ENCODE peak calls at places on chromosomes 16 and 17, in five cellular contexts. Y is left ventricle myocardium inferior, X is ascending aorta, W is spleen, K is tibial nerve. C is an unnamed sample.

GRCh38 chr17:39195568-39196160 is 1.8 kb downstream of the CACNB1 start:
- DNase-seq in Y (no peak), X (no peak), W (no peak), K (no peak), C (no peak)

GRCh38 chr16:29745126-29745852 is 501 bp downstream of the C16orf54 start:
- DNase-seq in Y (peak), X (no peak), W (peak), K (no peak), C (no peak)

GRCh38 chr16:20740007-20740883 is 1.4 kb downstream of the THUMPD1 start:
- DNase-seq in Y (no peak), X (no peak), W (no peak), K (no peak), C (no peak)

GRCh38 chr17:37055511-37055910 is 106.8 kb downstream of the AATF start:
- DNase-seq in Y (no peak), X (no peak), W (no peak), K (no peak), C (no peak)

GRCh38 chr17:48624544-48625501 is 1.3 kb downstream of the HOXB9 start:
- DNase-seq in Y (no peak), X (no peak), W (no peak), K (no peak), C (no peak)

GRCh38 chr16:10981697-10982216 is 37.4 kb downstream of the CLEC16A start:
- DNase-seq in Y (no peak), X (no peak), W (no peak), K (no peak), C (no peak)

GRCh38 chr17:71821512-71821911 is 299.3 kb upstream of the SOX9 start:
- DNase-seq in Y (no peak), X (no peak), W (no peak), K (no peak), C (no peak)

GRCh38 chr16:28125592-28125991 is 62.1 kb upstream of the GSG1L start:
- DNase-seq in Y (no peak), X (no peak), W (no peak), K (no peak), C (no peak)

GRCh38 chr17:66354981-66355380 is 52.6 kb downstream of the PRKCA start:
- DNase-seq in Y (no peak), X (no peak), W (no peak), K (no peak), C (no peak)

GRCh38 chr16:55632259-55632658 is 23.5 kb upstream of the SLC6A2 start:
- DNase-seq in Y (no peak), X (no peak), W (no peak), K (no peak), C (no peak)

GRCh38 chr16:49581630-49582298 is 208.2 kb downstream of the C16orf78 start:
- DNase-seq in Y (no peak), X (no peak), W (peak), K (no peak), C (peak)

GRCh38 chr17:61289408-61290385 is 109.9 kb upstream of the TBX2 start:
- DNase-seq in Y (no peak), X (no peak), W (no peak), K (no peak), C (no peak)

GRCh38 chr17:73141411-73141810 is 23.4 kb upstream of the SSTR2 start:
- DNase-seq in Y (no peak), X (no peak), W (no peak), K (no peak), C (no peak)

GRCh38 chr17:34720760-34721159 is 141.4 kb downstream of the TMEM132E start:
- DNase-seq in Y (no peak), X (no peak), W (no peak), K (no peak), C (no peak)

GRCh38 chr16:85654251-85655115 is 34.3 kb downstream of the GINS2 start:
- DNase-seq in Y (no peak), X (no peak), W (peak), K (no peak), C (peak)

GRCh38 chr16:77409311-77409710 is 25.5 kb downstream of the ADAMTS18 start:
- DNase-seq in Y (no peak), X (no peak), W (no peak), K (no peak), C (no peak)

GRCh38 chr16:85422374-85423185 is 190.5 kb upstream of the GSE1 start:
- DNase-seq in Y (peak), X (no peak), W (peak), K (no peak), C (no peak)

GRCh38 chr16:67471758-67472384 is 9.1 kb downstream of the ATP6V0D1 start:
- DNase-seq in Y (no peak), X (no peak), W (no peak), K (no peak), C (no peak)

GRCh38 chr16:87956169-87956770 is 5.0 kb downstream of the BANP start:
- DNase-seq in Y (peak), X (no peak), W (peak), K (no peak), C (no peak)

GRCh38 chr17:66379539-66379938 is 77.1 kb downstream of the PRKCA start:
- DNase-seq in Y (no peak), X (no peak), W (no peak), K (no peak), C (no peak)

GRCh38 chr17:45172541-45173286 is 11.0 kb downstream of the HEXIM2 start:
- DNase-seq in Y (peak), X (peak), W (peak), K (no peak), C (peak)

GRCh38 chr16:78045865-78046581 is 23.7 kb downstream of the CLEC3A start:
- DNase-seq in Y (peak), X (peak), W (peak), K (peak), C (peak)

GRCh38 chr16:60907645-60908044 is 1128.6 kb downstream of the CDH8 start:
- DNase-seq in Y (no peak), X (no peak), W (no peak), K (no peak), C (no peak)

GRCh38 chr16:48161906-48162305 is 6.1 kb upstream of the ABCC12 start:
- DNase-seq in Y (no peak), X (no peak), W (no peak), K (no peak), C (no peak)

GRCh38 chr17:50318551-50319310 is 27.2 kb upstream of the XYLT2 start:
- DNase-seq in Y (no peak), X (no peak), W (peak), K (no peak), C (no peak)

GRCh38 chr16:75337430-75337829 is 86.0 kb upstream of the BCAR1 start:
- DNase-seq in Y (no peak), X (no peak), W (no peak), K (no peak), C (no peak)

GRCh38 chr17:46003907-46004748 is 5.1 kb downstream of the STH start:
- DNase-seq in Y (peak), X (no peak), W (no peak), K (no peak), C (peak)

GRCh38 chr16:65988019-65988418 is 378.5 kb upstream of the CDH5 start:
- DNase-seq in Y (no peak), X (no peak), W (no peak), K (no peak), C (no peak)

GRCh38 chr17:42276609-42277341 is 584 bp upstream of the STAT5B start:
- DNase-seq in Y (peak), X (peak), W (peak), K (peak), C (peak)

GRCh38 chr17:74190807-74191206 is 12.7 kb upstream of the RPL38 start:
- DNase-seq in Y (no peak), X (no peak), W (peak), K (no peak), C (no peak)

GRCh38 chr16:14369734-14370598 is 260.1 kb downstream of the PARN start:
- DNase-seq in Y (peak), X (no peak), W (no peak), K (no peak), C (peak)

GRCh38 chr16:85181091-85181738 is 68.9 kb upstream of the CIBAR2 start:
- DNase-seq in Y (no peak), X (no peak), W (no peak), K (no peak), C (no peak)

GRCh38 chr17:3959295-3959899 is 4.8 kb downstream of the ATP2A3 start:
- DNase-seq in Y (no peak), X (no peak), W (no peak), K (no peak), C (no peak)

GRCh38 chr17:8892338-8892690 is 24.8 kb upstream of the PIK3R6 start:
- DNase-seq in Y (no peak), X (no peak), W (no peak), K (no peak), C (no peak)

GRCh38 chr17:8888704-8889302 is 21.3 kb upstream of the PIK3R6 start:
- DNase-seq in Y (no peak), X (no peak), W (no peak), K (no peak), C (no peak)

GRCh38 chr17:8893059-8893458 is 25.6 kb upstream of the PIK3R6 start:
- DNase-seq in Y (no peak), X (no peak), W (no peak), K (no peak), C (no peak)

GRCh38 chr17:8889458-8890210 is 22.2 kb upstream of the PIK3R6 start:
- DNase-seq in Y (no peak), X (no peak), W (no peak), K (no peak), C (no peak)

GRCh38 chr17:8890671-8891070 is 23.2 kb upstream of the PIK3R6 start:
- DNase-seq in Y (no peak), X (no peak), W (no peak), K (no peak), C (no peak)
- H3K27ac ChIP-seq in Y (no peak), X (no peak), W (no peak), K (no peak), C (no peak)

DNA sequence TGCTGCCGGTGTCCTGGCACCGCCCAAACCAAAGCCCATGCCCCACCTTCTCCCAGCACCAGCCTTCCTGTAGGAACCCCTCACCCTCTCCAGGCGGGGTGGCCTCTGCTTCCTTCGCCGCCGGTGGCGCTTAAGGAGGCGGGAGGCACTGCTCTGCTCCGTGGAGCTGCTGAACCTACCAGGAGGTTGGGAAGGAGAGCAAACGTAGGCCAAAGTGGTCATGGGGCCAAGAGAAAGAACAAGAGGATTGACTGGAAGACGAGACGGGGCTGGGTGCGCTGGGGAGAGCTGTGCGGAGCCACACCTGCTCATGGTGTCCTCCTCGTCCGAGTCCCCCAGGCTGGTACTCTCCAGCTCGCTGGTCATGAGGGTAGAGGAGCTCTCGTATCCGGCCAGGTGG is 4.8 kb downstream of the DVL2 start:
- DNase-seq in Y (no peak), X (no peak), W (no peak), K (no peak), C (no peak)
- H3K27ac ChIP-seq in Y (no peak), X (no peak), W (no peak), K (no peak), C (no peak)

DNA sequence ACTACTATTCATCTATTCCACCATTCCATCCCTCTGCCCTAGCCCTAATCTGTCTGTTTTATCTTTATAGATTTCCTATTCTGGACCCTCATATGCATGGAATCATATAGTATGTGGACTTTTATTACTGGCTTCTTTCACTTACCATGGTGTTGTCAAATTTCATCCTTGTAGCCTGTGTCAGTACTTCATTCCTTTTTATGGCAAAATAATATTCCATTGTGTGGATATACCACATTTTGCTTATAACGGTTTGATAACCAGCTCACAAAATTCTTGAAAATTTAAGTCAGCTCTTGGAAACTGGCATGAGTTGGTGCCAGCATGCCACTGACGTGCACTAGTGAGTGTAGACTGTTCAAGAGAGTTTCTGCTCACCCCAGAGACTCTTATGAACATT is 30.3 kb upstream of the MRC2 start:
- DNase-seq in Y (no peak), X (no peak), W (no peak), K (no peak), C (no peak)
- H3K27ac ChIP-seq in Y (no peak), X (no peak), W (no peak), K (no peak), C (no peak)

DNA sequence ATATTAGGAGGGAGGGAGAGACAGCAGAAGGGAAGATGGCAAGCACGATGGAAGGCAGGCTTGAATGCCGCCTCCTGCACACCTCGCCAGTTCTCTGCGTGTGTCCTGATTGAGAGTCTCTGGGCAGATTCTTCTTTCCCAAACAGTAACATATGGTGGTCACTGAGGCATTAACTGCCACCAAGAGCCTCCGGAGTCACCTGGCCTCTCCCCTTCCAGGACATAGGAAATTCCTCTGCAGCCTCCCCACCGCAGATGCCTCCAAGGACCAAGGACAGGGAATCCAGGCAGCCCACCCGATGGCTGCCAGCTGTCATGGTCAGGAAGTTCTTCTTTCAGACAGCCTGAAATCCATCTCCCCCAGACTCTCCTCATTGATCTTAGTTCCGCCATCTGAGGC is 149.3 kb downstream of the ENGASE start:
- DNase-seq in Y (no peak), X (no peak), W (no peak), K (no peak), C (no peak)
- H3K27ac ChIP-seq in Y (no peak), X (no peak), W (no peak), K (no peak), C (no peak)

GRCh38 chr16:2737895-2738418 is 14.5 kb upstream of the SRRM2 start:
- DNase-seq in Y (no peak), X (no peak), W (no peak), K (no peak), C (no peak)
- H3K27ac ChIP-seq in Y (no peak), X (no peak), W (no peak), K (no peak), C (no peak)

GRCh38 chr16:30948956-30949654 is at the start of gene ORAI3:
- DNase-seq in Y (peak), X (peak), W (peak), K (peak), C (peak)

GRCh38 chr16:30944352-30944751 is 4.5 kb upstream of the ORAI3 start:
- DNase-seq in Y (no peak), X (no peak), W (no peak), K (no peak), C (no peak)

GRCh38 chr16:30947533-30948086 is 1.3 kb upstream of the ORAI3 start:
- DNase-seq in Y (no peak), X (no peak), W (no peak), K (no peak), C (no peak)

GRCh38 chr16:30948087-30948955 is 547 bp upstream of the ORAI3 start:
- DNase-seq in Y (peak), X (peak), W (peak), K (peak), C (peak)

GRCh38 chr16:30946671-30947532 is 2.0 kb upstream of the ORAI3 start:
- DNase-seq in Y (no peak), X (no peak), W (no peak), K (no peak), C (no peak)
- H3K27ac ChIP-seq in Y (no peak), X (peak), W (no peak), K (no peak), C (no peak)

GRCh38 chr17:80693511-80693910 is 148.9 kb downstream of the RPTOR start:
- DNase-seq in Y (no peak), X (no peak), W (no peak), K (no peak), C (no peak)
- H3K27ac ChIP-seq in Y (no peak), X (no peak), W (no peak), K (peak), C (no peak)

DNA sequence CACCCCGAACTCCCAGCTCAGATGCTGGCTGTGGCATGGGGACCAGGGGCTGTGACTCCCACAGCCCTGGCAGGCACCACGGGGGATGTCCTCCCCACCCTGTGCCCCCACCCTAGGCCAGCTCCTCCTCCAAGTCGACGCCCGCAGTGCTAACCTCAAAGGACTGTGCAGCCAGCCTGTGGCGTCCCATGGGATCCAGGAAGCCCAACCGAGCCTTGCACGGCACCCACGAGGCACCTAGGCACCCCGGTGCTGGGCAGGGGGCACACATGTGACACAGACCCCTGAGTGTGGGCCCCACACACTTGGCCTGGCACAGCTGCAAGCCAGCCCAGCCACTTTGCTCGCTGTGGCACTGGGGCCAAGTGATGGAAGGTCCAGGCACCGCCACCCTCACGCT is 3.9 kb downstream of the GCGR start:
- DNase-seq in Y (no peak), X (no peak), W (no peak), K (no peak), C (no peak)
- H3K27ac ChIP-seq in Y (no peak), X (no peak), W (no peak), K (no peak), C (no peak)

GRCh38 chr16:89411335-89411850 is 79.0 kb downstream of the ANKRD11 start:
- DNase-seq in Y (no peak), X (no peak), W (no peak), K (no peak), C (no peak)
- H3K27ac ChIP-seq in Y (peak), X (peak), W (peak), K (no peak), C (peak)

C was measured in heart right ventricle.